ENCODE peak calls at places on chromosomes 6 and 20, in five cellular contexts. One of them, this sample, is unnamed.

GRCh38 chr20:25360631-25361286 is 29.9 kb downstream of the ABHD12 start:
- DNase-seq in CD8-positive, alpha-beta T cell: no peak
- DNase-seq in endodermal cell: no peak
- DNase-seq in kidney epithelial cell: no peak
- DNase-seq in lower lobe of right lung: no peak
- DNase-seq in this sample: no peak

GRCh38 chr6:169618526-169619490 is 83.0 kb downstream of the WDR27 start:
- DNase-seq in CD8-positive, alpha-beta T cell: no peak
- DNase-seq in endodermal cell: no peak
- DNase-seq in kidney epithelial cell: no peak
- DNase-seq in lower lobe of right lung: no peak
- DNase-seq in this sample: no peak

GRCh38 chr6:136158398-136158797 is 91.7 kb downstream of the MTFR2 start:
- DNase-seq in CD8-positive, alpha-beta T cell: no peak
- DNase-seq in endodermal cell: no peak
- DNase-seq in kidney epithelial cell: no peak
- DNase-seq in lower lobe of right lung: peak; percentile 48
- DNase-seq in this sample: no peak

GRCh38 chr6:138815797-138816528 is 20.1 kb downstream of the ECT2L start:
- DNase-seq in CD8-positive, alpha-beta T cell: no peak
- DNase-seq in endodermal cell: no peak
- DNase-seq in kidney epithelial cell: peak; percentile 35
- DNase-seq in lower lobe of right lung: no peak
- DNase-seq in this sample: peak; percentile 24

GRCh38 chr6:29926081-29926794 is 16.1 kb upstream of the HLA-A start:
- DNase-seq in CD8-positive, alpha-beta T cell: no peak
- DNase-seq in endodermal cell: no peak
- DNase-seq in kidney epithelial cell: no peak
- DNase-seq in lower lobe of right lung: no peak
- DNase-seq in this sample: peak; percentile 53

GRCh38 chr6:128131036-128131435 is 230.2 kb upstream of the THEMIS start:
- DNase-seq in CD8-positive, alpha-beta T cell: no peak
- DNase-seq in endodermal cell: no peak
- DNase-seq in kidney epithelial cell: no peak
- DNase-seq in lower lobe of right lung: no peak
- DNase-seq in this sample: no peak

GRCh38 chr6:70413829-70414494 is 654 bp downstream of the FAM135A start:
- DNase-seq in CD8-positive, alpha-beta T cell: no peak
- DNase-seq in endodermal cell: no peak
- DNase-seq in kidney epithelial cell: no peak
- DNase-seq in lower lobe of right lung: peak; percentile 49
- DNase-seq in this sample: no peak

GRCh38 chr20:44017905-44018683 is 103.4 kb downstream of the TOX2 start:
- DNase-seq in CD8-positive, alpha-beta T cell: no peak
- DNase-seq in endodermal cell: no peak
- DNase-seq in kidney epithelial cell: peak; percentile 77
- DNase-seq in lower lobe of right lung: peak; percentile 75
- DNase-seq in this sample: no peak

GRCh38 chr6:168050225-168050796 is 28.7 kb downstream of the FRMD1 start:
- DNase-seq in CD8-positive, alpha-beta T cell: no peak
- DNase-seq in endodermal cell: no peak
- DNase-seq in kidney epithelial cell: no peak
- DNase-seq in lower lobe of right lung: peak; percentile 39
- DNase-seq in this sample: no peak

GRCh38 chr20:13839421-13840092 is 54.7 kb downstream of the NDUFAF5 start:
- DNase-seq in CD8-positive, alpha-beta T cell: no peak
- DNase-seq in endodermal cell: no peak
- DNase-seq in kidney epithelial cell: peak; percentile 21
- DNase-seq in lower lobe of right lung: no peak
- DNase-seq in this sample: no peak

GRCh38 chr20:62297449-62298227 is 5.2 kb upstream of the ADRM1 start:
- DNase-seq in CD8-positive, alpha-beta T cell: no peak
- DNase-seq in endodermal cell: no peak
- DNase-seq in kidney epithelial cell: no peak
- DNase-seq in lower lobe of right lung: no peak
- DNase-seq in this sample: no peak

GRCh38 chr20:48841861-48842529 is 14.2 kb upstream of the PREX1 start:
- DNase-seq in CD8-positive, alpha-beta T cell: no peak
- DNase-seq in endodermal cell: no peak
- DNase-seq in kidney epithelial cell: peak; percentile 39
- DNase-seq in lower lobe of right lung: no peak
- DNase-seq in this sample: no peak

GRCh38 chr20:47664068-47664437 is 121.2 kb downstream of the SULF2 start:
- DNase-seq in CD8-positive, alpha-beta T cell: no peak
- DNase-seq in endodermal cell: no peak
- DNase-seq in kidney epithelial cell: no peak
- DNase-seq in lower lobe of right lung: no peak
- DNase-seq in this sample: no peak

GRCh38 chr6:137705166-137706064 is 161.6 kb upstream of the TNFAIP3 start:
- DNase-seq in CD8-positive, alpha-beta T cell: peak; percentile 77
- DNase-seq in endodermal cell: peak; percentile 91
- DNase-seq in kidney epithelial cell: no peak
- DNase-seq in lower lobe of right lung: peak; percentile 60
- DNase-seq in this sample: peak; percentile 54

DNA sequence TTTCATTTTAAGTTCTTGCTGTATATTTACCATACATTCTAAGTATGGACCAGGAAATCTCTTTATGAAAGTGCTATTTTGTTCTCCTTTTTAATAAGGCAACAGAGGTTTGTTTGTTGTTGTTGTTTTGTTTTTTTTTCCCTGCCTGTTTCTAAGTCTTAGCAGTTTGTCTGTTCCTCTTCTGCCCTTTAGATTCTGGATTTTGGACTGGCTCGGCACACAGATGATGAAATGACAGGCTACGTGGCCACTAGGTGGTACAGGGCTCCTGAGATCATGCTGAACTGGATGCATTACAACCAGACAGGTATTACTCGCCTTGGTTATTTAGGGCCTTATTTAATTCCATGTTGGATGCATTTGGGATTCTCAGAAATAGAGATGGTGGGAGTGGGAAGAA is 48.0 kb downstream of the MAPK14 start:
- DNase-seq in CD8-positive, alpha-beta T cell: no peak
- DNase-seq in endodermal cell: peak; percentile 52
- DNase-seq in kidney epithelial cell: no peak
- DNase-seq in lower lobe of right lung: no peak
- DNase-seq in this sample: no peak
- TF ChIP-seq CTCF in CD8-positive, alpha-beta T cell: peak; percentile 45
- TF ChIP-seq CTCF in endodermal cell: peak; percentile 68
- TF ChIP-seq CTCF in kidney epithelial cell: no peak
- TF ChIP-seq CTCF in lower lobe of right lung: no peak
- TF ChIP-seq CTCF in this sample: peak; percentile 49

GRCh38 chr20:9831032-9831431 is 7.8 kb downstream of the PAK5 start:
- DNase-seq in CD8-positive, alpha-beta T cell: no peak
- DNase-seq in endodermal cell: no peak
- DNase-seq in kidney epithelial cell: no peak
- DNase-seq in lower lobe of right lung: no peak
- DNase-seq in this sample: no peak
- H3K27me3 ChIP-seq in CD8-positive, alpha-beta T cell: no peaks in the 10 kb centered on the region
- H3K27me3 ChIP-seq in endodermal cell: peaks cover 14% of the 10 kb centered on the region
- H3K27me3 ChIP-seq in kidney epithelial cell: peaks cover 2% of the 10 kb centered on the region
- H3K27me3 ChIP-seq in lower lobe of right lung: no peaks in the 10 kb centered on the region
- H3K27me3 ChIP-seq in this sample: no peaks in the 10 kb centered on the region

DNA sequence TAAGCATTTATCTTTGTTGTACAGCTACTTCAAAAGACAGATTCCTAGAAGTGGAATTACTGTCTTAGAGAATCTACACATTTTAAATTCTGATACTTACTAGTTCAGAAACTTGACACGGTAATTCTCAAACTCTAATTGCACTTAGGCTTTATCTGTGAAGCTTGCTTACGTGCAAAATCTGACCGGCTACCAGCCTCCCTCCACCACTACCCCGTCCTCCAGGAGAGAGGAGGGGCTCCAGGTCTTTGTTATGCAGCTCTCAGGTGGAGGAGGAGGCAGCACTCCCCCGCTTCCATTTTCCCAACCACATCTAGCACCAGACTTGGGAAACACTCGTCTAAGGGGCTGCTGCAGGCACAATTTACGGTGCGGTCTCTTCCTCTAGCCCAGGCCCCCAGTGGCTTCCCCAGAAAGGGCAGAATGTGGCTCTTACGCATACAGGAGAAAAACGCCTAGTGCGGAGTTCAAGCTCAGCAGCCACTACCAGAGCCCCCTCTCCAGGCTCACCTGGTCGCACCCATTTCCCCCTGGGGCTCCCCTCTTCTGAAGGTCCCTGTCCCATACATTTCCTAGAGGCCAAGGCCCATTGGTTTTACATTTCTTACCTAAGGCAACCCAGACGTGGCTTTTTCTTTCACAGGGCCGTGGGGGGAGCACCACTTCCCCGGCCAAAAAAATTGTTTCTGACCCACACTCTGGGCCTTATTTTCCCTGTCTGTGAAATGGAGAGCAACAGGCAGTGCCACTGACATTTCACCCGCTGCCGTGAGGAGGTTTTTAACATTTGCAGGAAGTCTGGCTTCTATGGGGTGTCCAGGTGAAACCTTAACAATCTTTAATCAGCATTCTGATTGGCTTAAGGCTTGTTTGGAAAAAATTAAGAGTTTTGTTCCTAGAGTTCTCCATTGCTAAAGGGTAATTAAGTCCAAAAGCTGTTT is 1.6 kb upstream of the TGIF2 start:
- DNase-seq in CD8-positive, alpha-beta T cell: no peak
- DNase-seq in endodermal cell: peak; percentile 89
- DNase-seq in kidney epithelial cell: no peak
- DNase-seq in lower lobe of right lung: no peak
- DNase-seq in this sample: no peak
- H3K4me3 ChIP-seq in CD8-positive, alpha-beta T cell: peak overlapping the region; percentile 60
- H3K4me3 ChIP-seq in endodermal cell: peak overlapping the region; percentile 78
- H3K4me3 ChIP-seq in kidney epithelial cell: no peak overlapping the region
- H3K4me3 ChIP-seq in lower lobe of right lung: no peak overlapping the region
- H3K4me3 ChIP-seq in this sample: peak overlapping the region; percentile 93

GRCh38 chr6:106883808-106884262 is 90.7 kb downstream of the CD24 start:
- DNase-seq in CD8-positive, alpha-beta T cell: no peak
- DNase-seq in endodermal cell: no peak
- DNase-seq in kidney epithelial cell: no peak
- DNase-seq in lower lobe of right lung: no peak
- DNase-seq in this sample: no peak
- TF ChIP-seq CTCF in CD8-positive, alpha-beta T cell: no peak
- TF ChIP-seq CTCF in endodermal cell: peak; percentile 53
- TF ChIP-seq CTCF in kidney epithelial cell: peak; percentile 20
- TF ChIP-seq CTCF in lower lobe of right lung: no peak
- TF ChIP-seq CTCF in this sample: no peak

GRCh38 chr6:149999636-150000035 is 25.7 kb downstream of the RAET1L start:
- DNase-seq in CD8-positive, alpha-beta T cell: no peak
- DNase-seq in endodermal cell: no peak
- DNase-seq in kidney epithelial cell: no peak
- DNase-seq in lower lobe of right lung: no peak
- DNase-seq in this sample: no peak
- H3K27me3 ChIP-seq in CD8-positive, alpha-beta T cell: no peaks in the 10 kb centered on the region
- H3K27me3 ChIP-seq in endodermal cell: peaks cover 52% of the 10 kb centered on the region
- H3K27me3 ChIP-seq in kidney epithelial cell: peaks cover 14% of the 10 kb centered on the region
- H3K27me3 ChIP-seq in lower lobe of right lung: peaks cover 27% of the 10 kb centered on the region
- H3K27me3 ChIP-seq in this sample: no peaks in the 10 kb centered on the region

GRCh38 chr6:100473182-100473581 is 8.5 kb upstream of the SIM1 start:
- DNase-seq in CD8-positive, alpha-beta T cell: no peak
- DNase-seq in endodermal cell: no peak
- DNase-seq in kidney epithelial cell: no peak
- DNase-seq in lower lobe of right lung: no peak
- DNase-seq in this sample: no peak

GRCh38 chr6:100475554-100476325 is 11.0 kb upstream of the SIM1 start:
- DNase-seq in CD8-positive, alpha-beta T cell: no peak
- DNase-seq in endodermal cell: no peak
- DNase-seq in kidney epithelial cell: no peak
- DNase-seq in lower lobe of right lung: no peak
- DNase-seq in this sample: no peak

GRCh38 chr6:100468966-100469859 is 4.5 kb upstream of the SIM1 start:
- DNase-seq in CD8-positive, alpha-beta T cell: no peak
- DNase-seq in endodermal cell: peak; percentile 70
- DNase-seq in kidney epithelial cell: no peak
- DNase-seq in lower lobe of right lung: no peak
- DNase-seq in this sample: no peak

GRCh38 chr6:100470721-100471120 is 6.0 kb upstream of the SIM1 start:
- DNase-seq in CD8-positive, alpha-beta T cell: no peak
- DNase-seq in endodermal cell: peak; percentile 5
- DNase-seq in kidney epithelial cell: no peak
- DNase-seq in lower lobe of right lung: no peak
- DNase-seq in this sample: no peak

DNA sequence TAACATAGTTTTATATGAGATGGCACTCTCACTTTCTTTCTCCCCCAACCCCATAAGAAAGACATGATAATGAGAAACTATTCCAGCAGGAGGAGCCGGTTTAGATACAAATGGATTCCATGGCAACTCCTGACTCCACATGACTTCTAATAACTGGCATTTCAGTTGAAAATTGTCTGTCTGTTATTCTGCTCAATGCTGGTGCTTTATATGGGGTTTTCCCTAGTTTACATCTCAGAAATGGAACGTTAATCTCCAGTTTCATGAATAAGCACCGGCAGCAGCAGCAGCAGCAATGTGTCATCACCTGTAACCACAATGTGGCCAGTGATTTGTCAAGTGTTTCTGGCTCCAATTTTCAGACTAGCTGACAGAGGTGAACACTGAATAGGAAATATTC is 8.0 kb upstream of the SIM1 start:
- DNase-seq in CD8-positive, alpha-beta T cell: no peak
- DNase-seq in endodermal cell: no peak
- DNase-seq in kidney epithelial cell: peak; percentile 65
- DNase-seq in lower lobe of right lung: no peak
- DNase-seq in this sample: no peak
- H3K4me3 ChIP-seq in CD8-positive, alpha-beta T cell: no peak overlapping the region
- H3K4me3 ChIP-seq in endodermal cell: no peak overlapping the region
- H3K4me3 ChIP-seq in kidney epithelial cell: no peak overlapping the region
- H3K4me3 ChIP-seq in lower lobe of right lung: no peak overlapping the region
- H3K4me3 ChIP-seq in this sample: no peak overlapping the region